ENCODE peak calls at places on chromosomes 13 and 19, in six cellular contexts. K is cardiac muscle cell, A is endodermal cell, N is AG09309, R is fibroblast of the aortic adventitia, D is stomach. Z is an unnamed sample.

GRCh38 chr19:49106648-49107135 is 7.5 kb upstream of the LIN7B start:
- DNase-seq in D (peak), A (peak), N (no peak), K (peak), R (peak), Z (peak)

GRCh38 chr19:10911579-10912363 is 16.7 kb downstream of the YIPF2 start:
- DNase-seq in N (no peak), D (no peak), K (no peak), R (no peak), A (no peak), Z (no peak)

GRCh38 chr19:1923319-1923718 is 17.7 kb upstream of the CSNK1G2 start:
- DNase-seq in D (no peak), A (no peak), N (no peak), R (no peak), K (no peak), Z (no peak)

GRCh38 chr13:45737571-45738002 is 35.5 kb downstream of the CBY2 start:
- DNase-seq in D (no peak), N (no peak), R (no peak), K (no peak), A (peak), Z (no peak)

GRCh38 chr13:51818276-51818675 is 14.3 kb upstream of the DHRS12 start:
- DNase-seq in R (no peak), A (no peak), N (no peak), D (no peak), K (no peak), Z (no peak)

GRCh38 chr13:35917942-35918645 is 213.1 kb downstream of the DCLK1 start:
- DNase-seq in D (no peak), K (no peak), N (no peak), A (no peak), R (peak), Z (no peak)

GRCh38 chr19:50646074-50646807 is 3.0 kb upstream of the C19orf81 start:
- DNase-seq in K (peak), R (peak), D (no peak), A (no peak), N (peak), Z (no peak)

GRCh38 chr13:26074706-26075105 is 22.9 kb upstream of the SHISA2 start:
- DNase-seq in D (no peak), A (no peak), K (peak), R (peak), N (no peak), Z (no peak)

GRCh38 chr13:48975101-48975925 is at the start of gene FNDC3A:
- DNase-seq in A (peak), D (peak), K (peak), N (no peak), R (peak), Z (peak)

GRCh38 chr19:12864721-12865715 is 16.2 kb downstream of the DNASE2 start:
- DNase-seq in N (no peak), R (no peak), A (no peak), K (no peak), D (peak), Z (peak)

GRCh38 chr19:51064534-51065220 is at the start of gene KLK13:
- DNase-seq in A (peak), N (no peak), K (peak), R (no peak), D (peak), Z (no peak)

GRCh38 chr19:4474504-4475136 is 2.5 kb downstream of the HDGFL2 start:
- DNase-seq in N (no peak), D (no peak), K (peak), R (peak), A (peak), Z (no peak)

GRCh38 chr13:76758738-76759137 is 127.5 kb downstream of the KCTD12 start:
- DNase-seq in R (peak), N (no peak), K (no peak), D (no peak), A (no peak), Z (no peak)

GRCh38 chr13:37209621-37210020 is 104.2 kb upstream of the CSNK1A1L start:
- DNase-seq in N (no peak), K (no peak), R (no peak), A (no peak), D (no peak), Z (no peak)

GRCh38 chr19:12777217-12778019 is 2.1 kb upstream of the HOOK2 start:
- DNase-seq in N (no peak), K (peak), D (peak), A (peak), R (peak), Z (peak)

GRCh38 chr19:47239610-47240296 is 8.8 kb upstream of the BBC3 start:
- DNase-seq in K (peak), A (peak), N (no peak), D (peak), R (no peak), Z (peak)

GRCh38 chr19:42529248-42529764 is 1.0 kb upstream of the CEACAM1 start:
- DNase-seq in N (peak), D (peak), R (peak), K (peak), A (peak), Z (peak)

GRCh38 chr19:45769821-45770191 is 754 bp upstream of the SIX5 start:
- DNase-seq in R (peak), N (no peak), A (no peak), D (peak), K (no peak), Z (peak)

GRCh38 chr13:38703255-38703654 is 16.4 kb downstream of the FREM2 start:
- DNase-seq in A (no peak), N (no peak), R (no peak), K (no peak), D (no peak), Z (no peak)

GRCh38 chr13:49935171-49936084 is 712 bp downstream of the SPRYD7 start:
- DNase-seq in K (peak), A (peak), N (no peak), R (peak), D (peak), Z (peak)

GRCh38 chr13:37364024-37364423 is 234.5 kb downstream of the POSTN start:
- DNase-seq in K (peak), D (no peak), A (no peak), N (no peak), R (peak), Z (no peak)

GRCh38 chr13:75310005-75310580 is 171.9 kb downstream of the TBC1D4 start:
- DNase-seq in K (no peak), R (no peak), D (no peak), N (no peak), A (no peak), Z (no peak)

GRCh38 chr13:26482451-26483197 is 74.9 kb upstream of the WASF3 start:
- DNase-seq in K (peak), A (peak), D (peak), N (peak), R (peak), Z (peak)

Z was measured in transverse colon.